ENCODE peak calls at places on chromosomes 16 and 17, in six cellular contexts. E is left colon; U is tibial nerve; P is MCF 10A; L is CD4-positive, alpha-beta T cell; A is GM19239. C is an unnamed sample.

GRCh38 chr17:42459983-42460300 is 1.3 kb downstream of the ATP6V0A1 start:
- DNase-seq in E (no peak), U (no peak), P (peak; percentile 46), L (no peak), A (no peak), C (no peak)

GRCh38 chr16:88772871-88773811 is 11.9 kb downstream of the PIEZO1 start:
- DNase-seq in E (peak; percentile 78), U (no peak), P (no peak), L (no peak), A (no peak), C (no peak)

GRCh38 chr16:53892155-53892554 is 188.2 kb downstream of the FTO start:
- DNase-seq in E (no peak), U (peak; percentile 54), P (peak; percentile 77), L (peak; percentile 23), A (peak; percentile 13), C (no peak)

GRCh38 chr16:48385272-48385953 is at the start of gene SIAH1:
- DNase-seq in E (peak; percentile 72), U (peak; percentile 77), P (peak; percentile 83), L (peak; percentile 86), A (peak; percentile 95), C (peak; percentile 86)

GRCh38 chr17:10290046-10290445 is 82.8 kb downstream of the MYH13 start:
- DNase-seq in E (no peak), U (no peak), P (no peak), L (no peak), A (no peak), C (no peak)

GRCh38 chr16:24734382-24734781 is 4.9 kb downstream of the TNRC6A start:
- DNase-seq in E (no peak), U (no peak), P (no peak), L (no peak), A (no peak), C (no peak)

GRCh38 chr16:35516551-35516950 is 2057.1 kb downstream of the TP53TG3F start:
- DNase-seq in E (no peak), U (no peak), P (peak; percentile 0), L (no peak), A (no peak), C (no peak)

GRCh38 chr17:27207073-27207511 is 86.8 kb upstream of the WSB1 start:
- DNase-seq in E (no peak), U (no peak), P (peak; percentile 77), L (no peak), A (no peak), C (no peak)

GRCh38 chr17:8728251-8728925 is 16.2 kb downstream of the CCDC42 start:
- DNase-seq in E (no peak), U (no peak), P (no peak), L (no peak), A (no peak), C (peak; percentile 59)

GRCh38 chr17:22692066-22692800 is 999.9 kb downstream of the KCNJ18 start:
- DNase-seq in E (no peak), U (no peak), P (no peak), L (no peak), A (no peak), C (no peak)

GRCh38 chr17:36939059-36939943 is 2.0 kb downstream of the LHX1 start:
- DNase-seq in E (no peak), U (no peak), P (no peak), L (no peak), A (no peak), C (no peak)

GRCh38 chr17:81683584-81684441 is at the start of the genes ARL16 and HGS:
- DNase-seq in E (peak; percentile 97), U (peak; percentile 98), P (peak; percentile 99), L (peak; percentile 97), A (peak; percentile 99), C (peak; percentile 98)

GRCh38 chr17:6915620-6916019 is 80.2 kb upstream of the ALOX12 start:
- DNase-seq in E (no peak), U (no peak), P (no peak), L (no peak), A (no peak), C (no peak)

GRCh38 chr16:19835989-19836421 is 48.6 kb downstream of the GPRC5B start:
- DNase-seq in E (no peak), U (no peak), P (no peak), L (no peak), A (no peak), C (no peak)

GRCh38 chr16:16879567-16880251 is 500.8 kb downstream of the NPIPA7 start:
- DNase-seq in E (no peak), U (no peak), P (no peak), L (no peak), A (no peak), C (no peak)

GRCh38 chr16:53546988-53547391 is 44.0 kb upstream of the AKTIP start:
- DNase-seq in E (no peak), U (no peak), P (no peak), L (no peak), A (no peak), C (no peak)

GRCh38 chr17:79953335-79953734 is 82.3 kb downstream of the TBC1D16 start:
- DNase-seq in E (no peak), U (no peak), P (no peak), L (no peak), A (no peak), C (no peak)

C was measured in suprapubic skin.